ENCODE peak calls at places on chromosomes 3 and 15, in ten cellular contexts. K, H, W, Y, O, S, V, G, I and F are unnamed samples. For H3K4me1, the result is how much of the 10 kb centered on the place peaks cover.

GRCh38 chr3:36444909-36445308 is 64.6 kb downstream of the STAC start:
- DNase-seq in K (no peak), I (no peak), W (no peak), G (no peak), Y (no peak), S (no peak), H (no peak), O (no peak), V (no peak), F (no peak)

GRCh38 chr3:56753206-56753605 is 48.5 kb downstream of the ARHGEF3 start:
- DNase-seq in W (no peak), S (no peak), H (no peak), Y (no peak), O (no peak), I (no peak), K (no peak), G (no peak), V (no peak), F (no peak)

GRCh38 chr15:85335193-85335939 is 45.0 kb upstream of the AKAP13 start:
- DNase-seq in S (no peak), V (no peak), I (peak), O (no peak), W (no peak), G (no peak), H (no peak), K (no peak), Y (no peak), F (no peak)

GRCh38 chr3:134681527-134681910 is 30.7 kb upstream of the KY start:
- DNase-seq in S (no peak), H (no peak), O (no peak), Y (no peak), V (no peak), W (no peak), K (no peak), G (no peak), I (no peak), F (no peak)

GRCh38 chr3:171646357-171647133 is 163.7 kb downstream of the PLD1 start:
- DNase-seq in S (no peak), I (no peak), W (no peak), G (peak), H (no peak), Y (no peak), V (no peak), K (peak), O (no peak), F (no peak)

GRCh38 chr3:112799946-112800345 is 46.7 kb downstream of the CD200R1L start:
- DNase-seq in W (no peak), Y (no peak), S (no peak), K (no peak), H (no peak), I (no peak), V (no peak), G (no peak), O (no peak), F (no peak)

GRCh38 chr3:150059729-150060128 is 89.0 kb upstream of the PFN2 start:
- DNase-seq in G (no peak), K (no peak), I (no peak), W (no peak), O (no peak), S (no peak), V (no peak), H (no peak), Y (no peak), F (no peak)

GRCh38 chr3:87461443-87461842 is 185.1 kb upstream of the POU1F1 start:
- DNase-seq in W (no peak), G (no peak), I (no peak), K (no peak), S (no peak), O (no peak), H (no peak), V (no peak), Y (no peak), F (no peak)

GRCh38 chr3:188584162-188584529 is 430.2 kb downstream of the LPP start:
- DNase-seq in G (no peak), S (no peak), Y (no peak), O (no peak), V (no peak), W (no peak), H (peak), K (no peak), I (no peak), F (no peak)

GRCh38 chr3:169044341-169045113 is 619.0 kb downstream of the MECOM start:
- DNase-seq in K (no peak), V (no peak), H (no peak), Y (no peak), W (no peak), I (no peak), G (no peak), O (no peak), S (no peak), F (no peak)

GRCh38 chr3:79818015-79818414 is 50.2 kb upstream of the ROBO1 start:
- DNase-seq in H (no peak), Y (no peak), S (no peak), O (no peak), V (no peak), G (no peak), I (no peak), W (no peak), K (no peak), F (no peak)

GRCh38 chr3:171741377-171741776 is 68.9 kb downstream of the PLD1 start:
- DNase-seq in Y (no peak), O (no peak), G (no peak), S (no peak), V (no peak), H (no peak), W (no peak), I (no peak), K (no peak), F (no peak)

GRCh38 chr3:137947120-137947519 is 62.8 kb upstream of the CLDN18 start:
- DNase-seq in Y (no peak), H (no peak), I (no peak), K (no peak), V (no peak), S (no peak), W (no peak), O (no peak), G (no peak), F (no peak)

GRCh38 chr3:184737063-184737462 is 25.2 kb upstream of the MAGEF1 start:
- DNase-seq in Y (no peak), V (no peak), H (no peak), W (no peak), O (no peak), S (peak), G (no peak), K (no peak), I (no peak), F (no peak)

GRCh38 chr15:58549013-58549779 is 117.4 kb downstream of the LIPC start:
- DNase-seq in Y (no peak), V (no peak), S (no peak), I (no peak), W (no peak), H (no peak), O (no peak), G (no peak), K (no peak), F (no peak)

GRCh38 chr15:43912991-43913927 is 86.5 kb downstream of the WDR76 start:
- DNase-seq in H (peak), Y (no peak), G (peak), I (no peak), K (peak), W (no peak), V (no peak), O (no peak), S (no peak), F (peak)

GRCh38 chr3:141828487-141829284 is 47.8 kb upstream of the ATP1B3 start:
- DNase-seq in Y (no peak), O (peak), K (no peak), V (peak), G (no peak), S (peak), W (no peak), H (peak), I (peak), F (no peak)

GRCh38 chr15:37260255-37260654 is 159.9 kb upstream of the MEIS2 start:
- DNase-seq in H (no peak), S (no peak), O (no peak), Y (no peak), W (no peak), K (no peak), I (no peak), V (no peak), G (no peak), F (no peak)

GRCh38 chr3:151933224-151933858 is 59.9 kb downstream of the SUCNR1 start:
- DNase-seq in I (no peak), V (no peak), Y (no peak), S (no peak), W (no peak), O (no peak), K (no peak), H (no peak), G (no peak), F (no peak)

GRCh38 chr3:155431856-155432570 is 138.5 kb upstream of the STRIT1 start:
- DNase-seq in O (no peak), G (no peak), H (no peak), K (no peak), W (no peak), V (no peak), Y (no peak), S (no peak), I (no peak), F (no peak)

GRCh38 chr3:139113231-139113749 is 68.6 kb upstream of the PRR23C start:
- DNase-seq in W (no peak), G (no peak), S (no peak), K (no peak), O (no peak), Y (no peak), V (no peak), I (no peak), H (no peak), F (no peak)

GRCh38 chr3:48194446-48195071 is 6.3 kb upstream of the CDC25A start:
- DNase-seq in K (peak), V (peak), Y (peak), S (no peak), H (peak), I (peak), W (no peak), O (peak), G (peak), F (peak)

GRCh38 chr3:195117978-195118581 is 152.9 kb downstream of the XXYLT1 start:
- DNase-seq in G (no peak), K (no peak), V (no peak), I (peak), W (no peak), H (no peak), O (no peak), Y (no peak), S (no peak), F (no peak)

GRCh38 chr3:130692455-130692854 is 54.2 kb downstream of the PIK3R4 start:
- DNase-seq in I (no peak), H (no peak), W (no peak), K (no peak), G (no peak), V (no peak), O (no peak), S (no peak), Y (no peak), F (no peak)

DNA sequence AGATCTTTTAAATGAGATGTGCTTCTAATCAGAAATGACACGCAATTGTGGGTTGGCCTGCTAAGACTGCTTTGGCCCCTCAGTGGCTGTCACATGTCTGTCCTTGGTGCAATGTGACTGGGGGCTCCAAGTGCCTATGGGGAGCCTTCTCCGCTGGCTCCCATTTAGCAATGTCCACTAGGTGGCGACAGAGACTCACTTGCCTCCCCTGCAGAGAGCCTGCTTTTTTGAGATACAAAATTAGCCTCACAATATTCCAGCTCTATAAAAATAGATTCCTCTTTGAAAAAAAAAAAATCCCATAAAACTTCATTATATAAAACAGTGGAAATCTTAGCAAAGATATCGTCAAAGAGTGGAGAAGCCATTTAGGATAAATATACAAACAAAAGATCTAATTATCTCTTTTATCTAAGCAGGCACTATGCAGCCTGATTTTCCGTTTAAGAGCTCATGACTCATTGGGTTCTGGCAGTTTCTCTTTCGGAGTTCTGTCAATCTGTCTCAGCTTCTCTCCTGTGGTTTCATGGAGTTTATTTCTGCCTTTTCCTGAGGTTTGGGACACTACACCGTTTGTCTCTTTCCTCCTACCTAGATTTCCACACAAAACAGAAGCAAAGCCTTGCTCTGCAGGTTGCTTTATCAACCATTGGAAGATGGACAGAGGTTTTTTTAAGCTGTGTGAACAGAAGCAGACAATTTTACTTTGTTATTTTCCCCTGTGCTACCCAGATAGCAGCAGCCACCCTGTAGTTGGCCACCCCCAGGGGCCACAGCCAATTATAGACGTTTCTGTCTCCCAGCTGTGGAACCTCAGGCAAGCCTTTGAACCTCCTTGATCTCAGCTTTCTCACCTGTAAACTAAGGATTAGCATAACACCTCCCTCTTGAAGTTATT is 68.4 kb upstream of the TNFAIP8L3 start:
- DNase-seq in S (no peak), K (peak), H (peak), I (peak), W (no peak), G (peak), O (peak), Y (peak), V (peak), F (peak)
- TF ChIP-seq POLR2A in S (no peak), K (no peak), H (no peak), I (no peak), W (no peak), G (no peak), O (no peak), Y (no peak), V (no peak), F (no peak)

GRCh38 chr15:63530762-63531299 is 26.4 kb downstream of the USP3 start:
- DNase-seq in G (no peak), I (no peak), S (no peak), V (no peak), O (no peak), Y (no peak), K (no peak), W (no peak), H (no peak), F (no peak)

GRCh38 chr15:63528138-63528659 is 23.8 kb downstream of the USP3 start:
- DNase-seq in Y (no peak), O (no peak), K (no peak), V (no peak), G (no peak), S (no peak), I (no peak), W (no peak), H (no peak), F (no peak)

GRCh38 chr15:63531586-63531985 is 27.2 kb downstream of the USP3 start:
- DNase-seq in V (no peak), Y (no peak), G (no peak), S (no peak), H (no peak), W (no peak), K (peak), I (no peak), O (no peak), F (no peak)

GRCh38 chr15:63532307-63532744 is 27.9 kb downstream of the USP3 start:
- DNase-seq in S (no peak), K (no peak), O (no peak), H (no peak), W (no peak), V (no peak), G (no peak), I (no peak), Y (no peak), F (no peak)

DNA sequence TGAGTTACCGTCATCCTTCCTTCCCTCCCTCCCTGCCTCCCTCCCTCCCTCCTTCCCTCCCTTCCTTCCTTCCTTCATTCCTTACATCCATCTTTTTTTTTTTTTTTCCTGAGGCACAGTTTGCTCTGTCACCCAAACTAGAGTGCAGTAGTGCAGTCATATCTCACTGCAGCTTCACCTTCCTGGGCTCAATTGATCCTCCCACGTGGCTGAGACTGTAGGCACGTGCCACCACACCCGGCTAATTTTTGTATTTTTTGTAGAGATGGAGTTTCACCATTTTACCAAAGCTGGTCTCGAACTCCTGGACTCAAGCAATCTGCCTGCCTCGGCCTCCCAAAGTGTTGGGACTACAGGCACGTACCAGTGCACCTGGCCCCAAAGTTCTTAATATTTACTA is 25.8 kb downstream of the USP3 start:
- DNase-seq in H (no peak), S (no peak), G (no peak), I (no peak), K (no peak), Y (no peak), W (no peak), V (no peak), O (no peak), F (no peak)
- H3K4me1 ChIP-seq in H (under half), S (under half), G (under half), I (under half), K (under half), Y (under half), W (under half), V (under half), O (under half), F (under half)

DNA sequence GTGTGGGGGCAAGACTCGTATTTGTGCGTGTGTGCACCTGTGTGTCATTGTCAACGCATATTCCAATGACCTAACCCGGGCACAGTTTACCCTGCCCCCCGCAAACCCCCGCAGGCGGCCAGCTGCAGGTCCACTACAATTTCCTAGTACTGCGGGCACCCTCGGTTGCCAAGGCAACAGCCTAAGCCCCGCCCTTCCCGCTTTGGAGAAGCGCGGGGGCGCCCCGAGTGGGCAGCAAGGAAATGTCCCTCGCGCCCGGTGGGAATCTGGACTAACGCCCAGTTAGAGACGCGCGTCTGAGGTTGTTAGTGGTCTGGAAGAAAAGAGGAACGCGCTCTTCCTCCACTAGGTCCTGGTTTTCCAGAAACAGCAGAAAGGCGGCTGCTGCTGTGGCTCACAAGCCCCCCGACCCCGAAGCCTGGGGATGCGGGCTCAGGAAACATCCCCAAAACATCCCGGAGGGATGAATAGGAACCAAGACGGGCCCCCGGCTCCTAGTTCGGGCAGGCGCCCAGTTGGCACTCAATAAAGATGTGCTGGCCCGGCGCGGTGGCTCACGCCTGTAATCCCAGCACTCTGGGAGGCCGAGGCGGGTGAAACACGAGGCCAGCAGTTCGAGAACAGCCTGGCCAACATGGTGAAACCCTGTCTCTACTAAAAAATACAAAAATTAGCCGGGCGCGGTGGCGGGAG is 1.1 kb downstream of the ABHD14A start:
- DNase-seq in K (no peak), W (peak), I (peak), O (peak), H (peak), Y (peak), V (no peak), S (peak), G (peak), F (peak)
- TF ChIP-seq CTCF in K (no peak), W (no peak), I (no peak), O (no peak), H (no peak), Y (peak), V (no peak), S (no peak), G (peak), F (no peak)

GRCh38 chr3:157444789-157445188 is 8.1 kb downstream of the PTX3 start:
- DNase-seq in V (no peak), O (no peak), K (no peak), Y (no peak), I (no peak), G (no peak), S (no peak), H (no peak), W (no peak), F (no peak)
- TF ChIP-seq POLR2A in V (no peak), O (no peak), K (no peak), Y (no peak), I (no peak), G (no peak), S (no peak), H (no peak), W (no peak), F (no peak)

DNA sequence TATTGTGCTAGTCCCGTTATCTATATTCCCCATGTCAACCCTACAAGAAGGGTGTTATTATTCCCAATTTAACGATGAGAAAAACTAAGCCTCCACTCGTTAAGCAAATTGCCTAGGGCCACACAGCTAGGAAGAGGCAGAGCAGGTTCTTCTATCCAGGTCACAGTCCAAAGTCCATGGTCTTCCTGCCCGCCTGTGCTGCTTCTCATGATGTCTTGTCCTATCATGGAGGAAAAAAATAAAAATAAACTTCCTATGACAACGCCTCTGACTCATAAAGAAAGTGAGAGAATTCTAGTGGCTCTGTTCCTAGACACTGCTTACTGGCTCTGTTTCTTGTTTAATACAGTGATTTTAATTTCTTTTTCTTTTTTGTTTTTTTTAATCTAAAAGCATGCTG is 9.7 kb downstream of the COL8A1 start:
- DNase-seq in V (no peak), W (no peak), G (no peak), O (no peak), I (peak), S (no peak), K (no peak), H (no peak), Y (no peak), F (no peak)
- H3K4me1 ChIP-seq in V (under half), W (under half), G (under half), O (under half), I (under half), S (under half), K (under half), H (under half), Y (under half), F (under half)

DNA sequence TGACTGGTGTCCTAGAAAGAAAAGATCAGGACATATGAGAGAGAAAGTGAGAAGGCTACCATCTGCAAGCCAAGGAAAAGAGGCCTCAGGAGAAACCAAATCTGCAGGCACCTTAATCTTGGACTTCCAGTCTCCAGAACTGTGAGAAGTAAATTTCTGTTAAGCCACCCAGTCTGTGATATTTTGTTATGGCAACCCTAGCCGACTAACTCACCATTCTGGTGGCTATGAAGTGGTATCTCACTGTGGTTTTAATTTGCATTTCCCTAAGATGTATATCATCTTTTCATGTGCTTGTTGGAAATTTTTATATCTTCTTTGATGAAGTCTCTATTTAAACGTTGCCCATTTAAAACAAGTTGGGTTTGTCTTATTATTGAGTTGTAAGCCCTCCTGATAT is 40.6 kb downstream of the ILDR1 start:
- DNase-seq in S (no peak), I (no peak), Y (no peak), H (no peak), G (no peak), K (no peak), O (no peak), W (no peak), V (no peak), F (no peak)
- TF ChIP-seq CTCF in S (no peak), I (no peak), Y (no peak), H (no peak), G (no peak), K (no peak), O (no peak), W (no peak), V (no peak), F (no peak)

DNA sequence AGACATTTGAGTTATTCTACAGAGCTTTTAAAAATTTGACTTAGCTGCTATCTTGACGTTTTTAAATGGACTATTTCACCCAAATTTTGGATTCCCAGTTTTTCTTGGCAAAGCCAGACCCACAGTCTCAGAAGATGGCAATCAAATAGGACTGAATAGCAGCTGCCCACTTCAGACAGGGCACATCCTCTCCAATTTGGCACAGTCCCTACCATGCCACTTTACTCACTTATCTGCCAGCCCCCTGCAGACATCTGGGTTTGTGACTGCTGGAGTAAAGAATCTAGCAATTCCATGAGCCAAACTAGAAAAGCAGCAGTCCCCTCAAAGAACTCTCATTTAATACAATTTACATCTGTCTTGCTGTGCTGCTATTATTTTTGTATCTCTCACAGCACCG is 16.1 kb upstream of the LRRN1 start:
- DNase-seq in V (no peak), K (no peak), W (no peak), Y (no peak), S (no peak), I (no peak), G (no peak), O (no peak), H (no peak), F (no peak)
- TF ChIP-seq POLR2A in V (no peak), K (no peak), W (no peak), Y (no peak), S (no peak), I (no peak), G (no peak), O (no peak), H (no peak), F (no peak)